ENCODE peak calls at places on chromosome X, in eight cellular contexts. R is breast epithelium, B is suprapubic skin, V is NB4, Q is ovary, K is brain microvascular endothelial cell, P is tibial artery, L is GM12865. A is an unnamed sample.

GRCh38 chrX:15631637-15632036 is 30.9 kb upstream of the ACE2 start:
- DNase-seq in R (no peak), B (no peak), V (no peak), Q (no peak), K (no peak), P (no peak), L (no peak), A (no peak)

GRCh38 chrX:45295587-45295986 is 94.9 kb upstream of the DIPK2B start:
- DNase-seq in R (no peak), B (no peak), V (peak; percentile 0), Q (no peak), K (peak; percentile 36), P (no peak), L (no peak), A (no peak)

GRCh38 chrX:154374361-154375155 is at the start of gene FLNA:
- DNase-seq in R (peak; percentile 37), B (no peak), V (peak; percentile 37), Q (peak; percentile 62), K (no peak), P (peak; percentile 88), L (peak; percentile 57), A (no peak)

GRCh38 chrX:28133763-28134162 is 152.5 kb upstream of the DCAF8L1 start:
- DNase-seq in R (no peak), B (no peak), V (no peak), Q (no peak), K (no peak), P (no peak), L (peak; percentile 2), A (no peak)

GRCh38 chrX:12441376-12442128 is 303.3 kb downstream of the FRMPD4 start:
- DNase-seq in R (no peak), B (no peak), V (no peak), Q (no peak), K (peak; percentile 64), P (no peak), L (no peak), A (no peak)

GRCh38 chrX:71128915-71129765 is 10.7 kb downstream of the MED12 start:
- DNase-seq in R (peak; percentile 52), B (no peak), V (peak; percentile 78), Q (peak; percentile 70), K (peak; percentile 36), P (peak; percentile 73), L (peak; percentile 68), A (no peak)

GRCh38 chrX:70087857-70088256 is 25.6 kb downstream of the OTUD6A start:
- DNase-seq in R (no peak), B (no peak), V (no peak), Q (no peak), K (peak; percentile 9), P (no peak), L (no peak), A (no peak)

GRCh38 chrX:19593684-19594083 is 78.4 kb upstream of the MAP3K15 start:
- DNase-seq in R (no peak), B (no peak), V (peak; percentile 45), Q (no peak), K (peak; percentile 16), P (no peak), L (peak; percentile 27), A (no peak)

GRCh38 chrX:39212456-39212855 is 411.2 kb downstream of the MID1IP1 start:
- DNase-seq in R (no peak), B (no peak), V (peak; percentile 1), Q (no peak), K (no peak), P (no peak), L (no peak), A (no peak)

GRCh38 chrX:40105791-40106676 is 8.3 kb upstream of the BCOR start:
- DNase-seq in R (no peak), B (no peak), V (peak; percentile 83), Q (peak; percentile 78), K (no peak), P (peak; percentile 89), L (peak; percentile 76), A (no peak)

GRCh38 chrX:39309018-39309620 is 507.9 kb downstream of the MID1IP1 start:
- DNase-seq in R (peak; percentile 56), B (no peak), V (peak; percentile 25), Q (peak; percentile 39), K (peak; percentile 33), P (no peak), L (peak; percentile 8), A (no peak)

GRCh38 chrX:72202792-72203401 is 21.3 kb downstream of the PIN4 start:
- DNase-seq in R (no peak), B (no peak), V (no peak), Q (no peak), K (no peak), P (no peak), L (no peak), A (no peak)

GRCh38 chrX:39875834-39876625 is 221.7 kb downstream of the BCOR start:
- DNase-seq in R (no peak), B (no peak), V (no peak), Q (no peak), K (no peak), P (no peak), L (no peak), A (no peak)

GRCh38 chrX:13662537-13662841 is 9.5 kb downstream of the TCEANC start:
- DNase-seq in R (no peak), B (no peak), V (no peak), Q (no peak), K (no peak), P (no peak), L (no peak), A (no peak)

GRCh38 chrX:140765043-140765784 is 55.7 kb downstream of the LINC00632 start:
- DNase-seq in R (no peak), B (no peak), V (no peak), Q (no peak), K (peak; percentile 31), P (no peak), L (no peak), A (no peak)

GRCh38 chrX:153669174-153669890 is 4.3 kb downstream of the PNCK start:
- DNase-seq in R (no peak), B (no peak), V (peak; percentile 58), Q (peak; percentile 29), K (no peak), P (no peak), L (peak; percentile 30), A (no peak)

GRCh38 chrX:63754860-63755579 is 30.0 kb downstream of the ARHGEF9 start:
- DNase-seq in R (peak; percentile 91), B (peak; percentile 94), V (peak; percentile 92), Q (peak; percentile 89), K (peak; percentile 94), P (peak; percentile 96), L (peak; percentile 96), A (peak; percentile 83)

GRCh38 chrX:56995271-56995994 is at the start of gene SPIN3:
- DNase-seq in R (peak; percentile 61), B (peak; percentile 77), V (peak; percentile 82), Q (peak; percentile 88), K (peak; percentile 58), P (peak; percentile 79), L (peak; percentile 94), A (peak; percentile 67)

GRCh38 chrX:116881961-116882360 is 419.2 kb upstream of the CT83 start:
- DNase-seq in R (no peak), B (no peak), V (no peak), Q (no peak), K (no peak), P (no peak), L (no peak), A (no peak)

GRCh38 chrX:22690116-22690515 is 309.6 kb upstream of the DDX53 start:
- DNase-seq in R (no peak), B (no peak), V (no peak), Q (no peak), K (no peak), P (no peak), L (no peak), A (no peak)

GRCh38 chrX:22689290-22689689 is 310.5 kb upstream of the DDX53 start:
- DNase-seq in R (no peak), B (no peak), V (no peak), Q (no peak), K (peak; percentile 3), P (no peak), L (no peak), A (no peak)

GRCh38 chrX:22691966-22692565 is 307.7 kb upstream of the DDX53 start:
- DNase-seq in R (no peak), B (no peak), V (no peak), Q (no peak), K (no peak), P (no peak), L (no peak), A (no peak)

DNA sequence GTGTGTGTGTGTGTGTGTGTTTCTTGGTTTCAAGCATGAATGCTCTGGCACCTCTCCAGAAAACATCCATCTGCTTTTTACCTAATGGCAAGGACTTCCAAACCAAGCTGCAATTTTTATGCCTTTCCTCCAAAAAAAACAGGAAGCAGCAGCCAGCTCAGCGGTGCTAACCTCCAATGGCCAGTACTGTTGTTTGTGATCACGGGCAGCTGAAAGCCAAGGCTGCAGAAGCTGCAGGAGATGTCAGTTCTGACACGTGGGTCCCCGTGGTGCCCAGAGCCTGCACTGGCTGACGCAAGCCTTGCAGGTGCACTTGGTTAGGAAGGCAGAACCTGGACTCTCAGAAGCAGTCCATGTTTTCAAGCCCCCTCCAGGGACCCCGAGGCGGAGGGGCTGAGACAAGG is 313.6 kb upstream of the DDX53 start:
- DNase-seq in R (no peak), B (peak; percentile 48), V (peak; percentile 4), Q (no peak), K (peak; percentile 56), P (peak; percentile 74), L (no peak), A (no peak)
- H3K4me3 ChIP-seq in R (no peak overlapping the region), B (no peak overlapping the region), V (no peak overlapping the region), Q (no peak overlapping the region), K (no peak overlapping the region), P (no peak overlapping the region), L (no peak overlapping the region), A (no peak overlapping the region)

GRCh38 chrX:123764967-123765871 is 32.4 kb upstream of the THOC2 start:
- DNase-seq in R (peak; percentile 77), B (peak; percentile 87), V (peak; percentile 90), Q (peak; percentile 73), K (peak; percentile 86), P (peak; percentile 91), L (peak; percentile 83), A (peak; percentile 16)
- TF ChIP-seq CTCF in R (no peak), B (no peak), V (no peak), Q (no peak), K (no peak), P (no peak), L (no peak), A (no peak)

GRCh38 chrX:21756785-21757529 is 959 bp downstream of the SMPX start:
- DNase-seq in R (no peak), B (no peak), V (no peak), Q (no peak), K (no peak), P (no peak), L (no peak), A (no peak)
- H3K4me3 ChIP-seq in R (no peak overlapping the region), B (no peak overlapping the region), V (no peak overlapping the region), Q (no peak overlapping the region), K (no peak overlapping the region), P (no peak overlapping the region), L (no peak overlapping the region), A (no peak overlapping the region)

GRCh38 chrX:7052541-7052940 is 95.0 kb upstream of the STS start:
- DNase-seq in R (no peak), B (no peak), V (no peak), Q (no peak), K (no peak), P (no peak), L (no peak), A (no peak)

GRCh38 chrX:7045238-7045955 is 102.1 kb upstream of the STS start:
- DNase-seq in R (no peak), B (no peak), V (no peak), Q (no peak), K (no peak), P (no peak), L (no peak), A (no peak)

GRCh38 chrX:7047951-7048350 is 99.6 kb upstream of the STS start:
- DNase-seq in R (no peak), B (no peak), V (peak; percentile 2), Q (no peak), K (no peak), P (no peak), L (no peak), A (no peak)
- TF ChIP-seq CTCF in R (no peak), B (no peak), V (no peak), Q (no peak), K (no peak), P (no peak), L (no peak), A (no peak)